ENCODE peak calls at places on chromosomes 6 and 20, in eight cellular contexts. J is uterus, F is AG04450, I is H1, M is cardiac muscle cell, G is SK-N-SH, Q is cardiac fibroblast, H is epithelial cell of proximal tubule. E is an unnamed sample.

GRCh38 chr20:7113577-7114466 is 346.3 kb downstream of the BMP2 start:
- DNase-seq in F (no peak), G (peak), M (peak), H (no peak), J (no peak), I (peak), Q (peak), E (peak)

GRCh38 chr6:154960299-154960796 is 34.8 kb upstream of the TIAM2 start:
- DNase-seq in F (no peak), J (peak), Q (no peak), H (no peak), I (no peak), M (no peak), G (no peak), E (no peak)

GRCh38 chr6:16677458-16677857 is 83.8 kb downstream of the ATXN1 start:
- DNase-seq in Q (no peak), J (no peak), G (no peak), M (no peak), H (no peak), F (no peak), I (no peak), E (no peak)

GRCh38 chr20:60410865-60411264 is 452.6 kb downstream of the CDH26 start:
- DNase-seq in M (no peak), G (no peak), J (no peak), Q (no peak), I (no peak), H (no peak), F (no peak), E (no peak)

GRCh38 chr20:57893364-57894001 is 183.7 kb upstream of the PMEPA1 start:
- DNase-seq in I (no peak), F (no peak), Q (no peak), J (no peak), H (no peak), G (no peak), M (no peak), E (no peak)

GRCh38 chr6:112501705-112502104 is 154.6 kb downstream of the RFPL4B start:
- DNase-seq in G (peak), F (peak), H (no peak), J (no peak), I (no peak), M (no peak), Q (peak), E (peak)

GRCh38 chr20:44411020-44411756 is 55.7 kb downstream of the HNF4A start:
- DNase-seq in J (no peak), Q (no peak), G (no peak), M (no peak), F (no peak), I (no peak), H (no peak), E (no peak)

GRCh38 chr20:58515240-58516212 is at the start of gene APCDD1L:
- DNase-seq in H (no peak), J (peak), I (peak), G (no peak), F (peak), Q (peak), M (no peak), E (peak)

GRCh38 chr6:164151161-164151728 is 736.7 kb downstream of the QKI start:
- DNase-seq in J (no peak), I (no peak), Q (no peak), H (no peak), M (no peak), G (no peak), F (no peak), E (no peak)

GRCh38 chr20:11901127-11901526 is 16.6 kb upstream of the BTBD3 start:
- DNase-seq in G (no peak), M (no peak), H (no peak), F (peak), J (no peak), Q (peak), I (no peak), E (peak)

GRCh38 chr6:13395272-13396237 is 67.2 kb upstream of the TBC1D7 start:
- DNase-seq in H (no peak), I (no peak), J (peak), G (peak), Q (peak), F (peak), M (peak), E (peak)

GRCh38 chr6:35050291-35050987 is 90.7 kb downstream of the TCP11 start:
- DNase-seq in I (no peak), J (no peak), M (no peak), H (no peak), Q (no peak), F (no peak), G (peak), E (no peak)

GRCh38 chr6:22643780-22644179 is 74.4 kb downstream of the HDGFL1 start:
- DNase-seq in M (no peak), J (no peak), Q (no peak), I (no peak), G (no peak), H (no peak), F (no peak), E (no peak)

GRCh38 chr6:31400467-31401289 is 2.7 kb upstream of the MICA start:
- DNase-seq in M (peak), I (no peak), J (peak), F (no peak), G (no peak), H (no peak), Q (peak), E (peak)

GRCh38 chr6:2971420-2972218 is at the start of gene SERPINB6:
- DNase-seq in Q (peak), I (no peak), J (peak), H (no peak), G (peak), F (no peak), M (peak), E (peak)

GRCh38 chr20:51586005-51586440 is 43.5 kb upstream of the NFATC2 start:
- DNase-seq in G (no peak), I (no peak), M (no peak), H (no peak), Q (peak), F (no peak), J (no peak), E (peak)

GRCh38 chr20:34249291-34249690 is 8.1 kb downstream of the ASIP start:
- DNase-seq in Q (peak), F (peak), H (no peak), J (no peak), M (no peak), I (no peak), G (no peak), E (peak)

GRCh38 chr20:23022849-23023248 is 12.3 kb upstream of the SSTR4 start:
- DNase-seq in Q (no peak), G (no peak), F (no peak), I (no peak), H (no peak), M (no peak), J (no peak), E (peak)

GRCh38 chr6:166206510-166207389 is 39.1 kb upstream of the TBXT start:
- DNase-seq in H (no peak), M (no peak), J (no peak), I (no peak), Q (peak), F (no peak), G (no peak), E (peak)

DNA sequence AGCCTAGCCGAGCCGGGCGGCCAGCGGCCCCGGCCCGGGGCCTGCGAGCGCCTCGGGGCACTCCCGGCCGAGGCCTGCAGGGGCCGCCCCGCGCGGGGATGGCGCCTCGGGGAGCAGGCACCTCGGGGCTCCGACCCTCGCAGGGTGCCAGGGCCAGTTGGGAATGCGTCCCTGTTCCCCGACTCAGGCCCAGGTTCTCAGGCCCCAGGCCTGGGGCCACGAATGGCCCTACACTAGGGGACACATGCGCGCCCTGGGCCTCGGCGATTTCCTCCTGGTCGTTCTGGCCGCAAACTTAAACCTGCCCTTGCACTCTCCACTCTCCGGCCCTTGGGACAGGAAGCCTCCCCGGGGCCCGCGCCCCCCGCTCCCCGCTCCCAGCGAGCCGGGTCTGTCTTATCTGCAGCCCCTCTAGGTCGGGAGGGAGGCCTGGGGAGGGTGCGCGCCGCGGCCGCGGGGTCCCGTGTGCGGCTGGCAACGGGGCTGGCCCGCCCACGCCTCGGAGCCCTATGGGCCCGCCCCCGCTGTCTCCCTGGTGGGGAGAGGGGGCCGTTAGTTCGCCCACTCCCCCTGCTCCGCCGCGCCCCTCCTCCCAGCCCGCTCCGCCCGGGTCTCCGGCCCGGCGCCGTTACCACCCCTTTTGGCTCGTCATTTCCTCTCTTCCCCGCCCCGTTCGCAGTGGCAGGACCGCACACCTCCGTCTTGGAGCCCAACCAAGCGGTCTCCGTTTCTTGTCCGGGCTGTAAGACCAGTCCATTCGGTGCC is 611 bp downstream of the NFYA start:
- DNase-seq in I (peak), G (peak), H (no peak), F (no peak), J (peak), M (peak), Q (peak), E (peak)
- TF ChIP-seq CTCF in I (peak), G (peak), H (peak), F (peak), J (peak), M (peak), Q (peak), E (no peak)

GRCh38 chr6:116248577-116248976 is 5.3 kb downstream of the TSPYL4 start:
- DNase-seq in I (no peak), G (no peak), H (no peak), Q (no peak), F (no peak), M (no peak), J (no peak), E (no peak)
- H3K4me3 ChIP-seq in I (no peak), G (no peak), H (no peak), Q (no peak), F (no peak), M (no peak), J (no peak), E (no peak)

GRCh38 chr6:109456710-109457595 is 1.4 kb upstream of the MICAL1 start:
- DNase-seq in H (no peak), J (peak), F (no peak), M (no peak), I (no peak), G (no peak), Q (peak), E (peak)

GRCh38 chr6:109455161-109455501 is 441 bp downstream of the MICAL1 start:
- DNase-seq in M (no peak), G (no peak), J (no peak), Q (no peak), I (no peak), F (no peak), H (no peak), E (no peak)

GRCh38 chr6:109454483-109455160 is 950 bp downstream of the MICAL1 start:
- DNase-seq in H (no peak), F (no peak), Q (no peak), G (peak), J (no peak), I (no peak), M (no peak), E (peak)

GRCh38 chr6:109456283-109456583 is 661 bp upstream of the MICAL1 start:
- DNase-seq in Q (no peak), I (no peak), F (no peak), M (no peak), H (no peak), G (no peak), J (no peak), E (no peak)

GRCh38 chr6:109455502-109456282 is at the start of gene MICAL1:
- DNase-seq in H (no peak), F (no peak), J (peak), Q (peak), G (peak), I (no peak), M (peak), E (peak)
- TF ChIP-seq CTCF in H (peak), F (peak), J (peak), Q (peak), G (peak), I (peak), M (peak), E (peak)

DNA sequence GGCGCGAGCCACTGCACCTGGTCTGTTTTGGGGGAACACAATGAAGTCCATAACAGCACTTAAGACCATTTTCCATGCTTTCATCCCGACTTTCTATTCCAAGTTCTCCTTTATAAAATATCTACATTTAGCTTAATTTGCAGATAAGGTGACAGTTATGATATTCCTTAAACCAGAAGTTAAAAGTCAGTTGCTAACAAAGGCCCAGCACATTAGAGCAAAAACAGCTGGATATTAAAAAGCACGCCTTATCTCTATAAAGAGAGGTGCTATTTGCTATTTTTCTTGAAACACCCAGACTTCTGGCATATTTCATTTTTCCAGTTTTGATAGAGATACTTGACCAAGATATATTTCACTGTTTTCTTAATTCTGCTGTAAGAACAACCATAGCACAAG is 15.8 kb downstream of the OR2B2 start:
- DNase-seq in G (no peak), Q (no peak), H (no peak), M (no peak), J (no peak), F (no peak), I (no peak), E (no peak)
- H3K4me3 ChIP-seq in G (no peak), Q (no peak), H (no peak), M (no peak), J (no peak), F (no peak), I (peak), E (no peak)

GRCh38 chr6:28980797-28981390 is 24.2 kb downstream of the ZNF311 start:
- DNase-seq in F (peak), J (peak), M (peak), I (no peak), Q (peak), G (peak), H (peak), E (peak)

GRCh38 chr6:28981833-28982475 is 23.2 kb downstream of the ZNF311 start:
- DNase-seq in H (peak), G (peak), Q (peak), J (peak), F (peak), M (peak), I (no peak), E (peak)

GRCh38 chr6:28980137-28980796 is 24.8 kb downstream of the ZNF311 start:
- DNase-seq in M (no peak), I (no peak), J (no peak), Q (no peak), F (no peak), G (no peak), H (no peak), E (no peak)

GRCh38 chr6:28982476-28983266 is 22.4 kb downstream of the ZNF311 start:
- DNase-seq in H (peak), G (peak), Q (peak), F (no peak), J (peak), I (no peak), M (peak), E (peak)

DNA sequence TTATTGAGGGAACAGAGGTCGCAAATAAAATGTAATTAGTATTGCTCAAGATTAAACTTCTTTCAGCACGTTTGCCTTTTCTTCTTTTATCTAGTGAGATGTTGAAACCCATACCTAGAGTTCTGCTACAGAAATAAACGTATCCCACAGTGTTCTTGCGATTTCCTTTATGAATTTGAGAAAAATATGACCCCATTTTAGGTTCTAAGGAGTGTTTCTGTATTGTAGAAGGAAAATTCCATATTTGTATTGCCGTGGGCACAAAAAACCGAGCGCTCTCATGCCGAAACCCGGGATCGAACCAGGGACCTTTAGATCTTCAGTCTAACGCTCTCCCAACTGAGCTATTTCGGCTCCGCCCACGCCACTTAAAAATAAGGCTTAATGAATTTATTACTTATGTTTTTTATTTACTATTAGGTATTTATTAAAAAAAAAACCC is 23.7 kb downstream of the ZNF311 start:
- DNase-seq in J (peak), H (no peak), I (no peak), M (peak), G (peak), F (no peak), Q (peak), E (peak)
- TF ChIP-seq CTCF in J (no peak), H (no peak), I (no peak), M (no peak), G (no peak), F (no peak), Q (no peak), E (no peak)

GRCh38 chr20:39049684-39050554 is 87.8 kb downstream of the DHX35 start:
- DNase-seq in G (peak), F (peak), J (peak), Q (peak), M (peak), H (no peak), I (peak), E (peak)
- H3K4me3 ChIP-seq in G (peak), F (peak), J (peak), Q (peak), M (peak), H (peak), I (peak), E (peak)

GRCh38 chr20:50575869-50576720 is 65.9 kb downstream of the PTPN1 start:
- DNase-seq in J (peak), I (no peak), M (peak), Q (peak), F (no peak), G (peak), H (no peak), E (peak)
- TF ChIP-seq CTCF in J (peak), I (peak), M (peak), Q (peak), F (peak), G (peak), H (peak), E (peak)